ENCODE peak calls at places on chromosome 4, in nine cellular contexts. One of them, this sample, is unnamed.

GRCh38 chr4:73019462-73020047 is 50.0 kb downstream of the COX18 start:
- DNase-seq in KBM-7: peak; percentile 55
- DNase-seq in hippocampal formation: peak; percentile 17
- DNase-seq in HCT116: peak; percentile 23
- DNase-seq in putamen: peak; percentile 26
- DNase-seq in cerebellum: peak; percentile 10
- DNase-seq in ELR: peak; percentile 66
- DNase-seq in substantia nigra: no peak
- DNase-seq in keratinocyte: no peak
- DNase-seq in this sample: no peak

GRCh38 chr4:143773998-143774898 is 73.8 kb upstream of the FREM3 start:
- DNase-seq in HCT116: peak; percentile 58
- DNase-seq in KBM-7: peak; percentile 74
- DNase-seq in keratinocyte: peak; percentile 1
- DNase-seq in cerebellum: no peak
- DNase-seq in putamen: no peak
- DNase-seq in substantia nigra: no peak
- DNase-seq in ELR: peak; percentile 54
- DNase-seq in hippocampal formation: no peak
- DNase-seq in this sample: no peak

GRCh38 chr4:65747386-65747785 is 77.1 kb upstream of the EPHA5 start:
- DNase-seq in putamen: no peak
- DNase-seq in ELR: peak; percentile 62
- DNase-seq in hippocampal formation: no peak
- DNase-seq in KBM-7: no peak
- DNase-seq in cerebellum: no peak
- DNase-seq in keratinocyte: no peak
- DNase-seq in substantia nigra: no peak
- DNase-seq in HCT116: no peak
- DNase-seq in this sample: no peak

GRCh38 chr4:80069837-80070788 is 2.9 kb downstream of the ANTXR2 start:
- DNase-seq in cerebellum: no peak
- DNase-seq in KBM-7: no peak
- DNase-seq in keratinocyte: no peak
- DNase-seq in putamen: no peak
- DNase-seq in substantia nigra: no peak
- DNase-seq in ELR: peak; percentile 60
- DNase-seq in hippocampal formation: no peak
- DNase-seq in HCT116: peak; percentile 19
- DNase-seq in this sample: no peak

GRCh38 chr4:139973015-139973414 is 181.0 kb downstream of the MAML3 start:
- DNase-seq in HCT116: no peak
- DNase-seq in KBM-7: no peak
- DNase-seq in substantia nigra: no peak
- DNase-seq in keratinocyte: no peak
- DNase-seq in putamen: no peak
- DNase-seq in ELR: peak; percentile 28
- DNase-seq in hippocampal formation: no peak
- DNase-seq in cerebellum: no peak
- DNase-seq in this sample: no peak

GRCh38 chr4:142150483-142150882 is 514.1 kb downstream of the IL15 start:
- DNase-seq in keratinocyte: no peak
- DNase-seq in putamen: no peak
- DNase-seq in ELR: no peak
- DNase-seq in cerebellum: no peak
- DNase-seq in KBM-7: no peak
- DNase-seq in hippocampal formation: no peak
- DNase-seq in HCT116: no peak
- DNase-seq in substantia nigra: no peak
- DNase-seq in this sample: no peak

GRCh38 chr4:95095352-95095974 is 337.7 kb downstream of the BMPR1B start:
- DNase-seq in HCT116: peak; percentile 7
- DNase-seq in putamen: no peak
- DNase-seq in substantia nigra: no peak
- DNase-seq in keratinocyte: no peak
- DNase-seq in hippocampal formation: peak; percentile 42
- DNase-seq in KBM-7: peak; percentile 10
- DNase-seq in cerebellum: no peak
- DNase-seq in ELR: peak; percentile 13
- DNase-seq in this sample: no peak

GRCh38 chr4:39975488-39976089 is 2.1 kb downstream of the PDS5A start:
- DNase-seq in substantia nigra: no peak
- DNase-seq in cerebellum: no peak
- DNase-seq in ELR: peak; percentile 36
- DNase-seq in hippocampal formation: no peak
- DNase-seq in HCT116: no peak
- DNase-seq in keratinocyte: no peak
- DNase-seq in KBM-7: no peak
- DNase-seq in putamen: no peak
- DNase-seq in this sample: no peak

GRCh38 chr4:10656988-10657387 is 27.6 kb downstream of the CLNK start:
- DNase-seq in keratinocyte: no peak
- DNase-seq in hippocampal formation: no peak
- DNase-seq in HCT116: peak; percentile 63
- DNase-seq in ELR: peak; percentile 52
- DNase-seq in KBM-7: no peak
- DNase-seq in putamen: no peak
- DNase-seq in substantia nigra: no peak
- DNase-seq in cerebellum: no peak
- DNase-seq in this sample: no peak

GRCh38 chr4:110505440-110505839 is 29.5 kb downstream of the ENPEP start:
- DNase-seq in hippocampal formation: no peak
- DNase-seq in putamen: no peak
- DNase-seq in ELR: no peak
- DNase-seq in KBM-7: no peak
- DNase-seq in keratinocyte: no peak
- DNase-seq in substantia nigra: no peak
- DNase-seq in HCT116: no peak
- DNase-seq in cerebellum: no peak
- DNase-seq in this sample: no peak

GRCh38 chr4:186946682-186947294 is 223.1 kb upstream of the FAT1 start:
- DNase-seq in cerebellum: no peak
- DNase-seq in substantia nigra: no peak
- DNase-seq in hippocampal formation: no peak
- DNase-seq in HCT116: peak; percentile 79
- DNase-seq in keratinocyte: no peak
- DNase-seq in putamen: no peak
- DNase-seq in KBM-7: no peak
- DNase-seq in ELR: peak; percentile 52
- DNase-seq in this sample: no peak

GRCh38 chr4:125849869-125850268 is 535.1 kb downstream of the FAT4 start:
- DNase-seq in KBM-7: no peak
- DNase-seq in putamen: no peak
- DNase-seq in cerebellum: no peak
- DNase-seq in substantia nigra: no peak
- DNase-seq in ELR: peak; percentile 23
- DNase-seq in HCT116: no peak
- DNase-seq in hippocampal formation: no peak
- DNase-seq in keratinocyte: no peak
- DNase-seq in this sample: no peak

GRCh38 chr4:86879641-86880040 is 12.6 kb downstream of the C4orf36 start:
- DNase-seq in KBM-7: no peak
- DNase-seq in substantia nigra: no peak
- DNase-seq in putamen: no peak
- DNase-seq in cerebellum: no peak
- DNase-seq in HCT116: no peak
- DNase-seq in ELR: no peak
- DNase-seq in hippocampal formation: no peak
- DNase-seq in keratinocyte: no peak
- DNase-seq in this sample: no peak

GRCh38 chr4:15885422-15885821 is 53.1 kb downstream of the FGFBP1 start:
- DNase-seq in HCT116: no peak
- DNase-seq in substantia nigra: no peak
- DNase-seq in cerebellum: no peak
- DNase-seq in hippocampal formation: no peak
- DNase-seq in ELR: no peak
- DNase-seq in keratinocyte: no peak
- DNase-seq in putamen: no peak
- DNase-seq in KBM-7: no peak
- DNase-seq in this sample: no peak

GRCh38 chr4:86269354-86269753 is 90.5 kb downstream of the MAPK10 start:
- DNase-seq in HCT116: no peak
- DNase-seq in cerebellum: no peak
- DNase-seq in hippocampal formation: no peak
- DNase-seq in substantia nigra: no peak
- DNase-seq in KBM-7: no peak
- DNase-seq in putamen: peak; percentile 30
- DNase-seq in keratinocyte: no peak
- DNase-seq in ELR: no peak
- DNase-seq in this sample: no peak

GRCh38 chr4:186958951-186959350 is 235.3 kb upstream of the FAT1 start:
- DNase-seq in substantia nigra: no peak
- DNase-seq in hippocampal formation: no peak
- DNase-seq in keratinocyte: no peak
- DNase-seq in cerebellum: no peak
- DNase-seq in ELR: no peak
- DNase-seq in KBM-7: no peak
- DNase-seq in HCT116: no peak
- DNase-seq in putamen: no peak
- DNase-seq in this sample: no peak

GRCh38 chr4:123526511-123526910 is 129.9 kb downstream of the SPRY1 start:
- DNase-seq in putamen: no peak
- DNase-seq in KBM-7: no peak
- DNase-seq in cerebellum: no peak
- DNase-seq in HCT116: no peak
- DNase-seq in keratinocyte: no peak
- DNase-seq in substantia nigra: no peak
- DNase-seq in ELR: no peak
- DNase-seq in hippocampal formation: no peak
- DNase-seq in this sample: no peak

GRCh38 chr4:183249854-183250253 is 70.2 kb downstream of the CLDN22 start:
- DNase-seq in HCT116: no peak
- DNase-seq in hippocampal formation: peak; percentile 14
- DNase-seq in KBM-7: peak; percentile 67
- DNase-seq in ELR: peak; percentile 47
- DNase-seq in putamen: no peak
- DNase-seq in keratinocyte: no peak
- DNase-seq in substantia nigra: no peak
- DNase-seq in cerebellum: no peak
- DNase-seq in this sample: no peak

GRCh38 chr4:169225812-169226211 is 44.9 kb downstream of the SH3RF1 start:
- DNase-seq in cerebellum: no peak
- DNase-seq in HCT116: peak; percentile 76
- DNase-seq in substantia nigra: no peak
- DNase-seq in keratinocyte: no peak
- DNase-seq in putamen: no peak
- DNase-seq in KBM-7: no peak
- DNase-seq in hippocampal formation: no peak
- DNase-seq in ELR: peak; percentile 83
- DNase-seq in this sample: no peak

GRCh38 chr4:8303485-8304281 is 34.1 kb downstream of the HTRA3 start:
- DNase-seq in substantia nigra: no peak
- DNase-seq in cerebellum: no peak
- DNase-seq in keratinocyte: peak; percentile 55
- DNase-seq in hippocampal formation: no peak
- DNase-seq in putamen: no peak
- DNase-seq in KBM-7: peak; percentile 49
- DNase-seq in HCT116: peak; percentile 62
- DNase-seq in ELR: peak; percentile 95
- DNase-seq in this sample: no peak

GRCh38 chr4:5972571-5972970 is 45.7 kb downstream of the C4orf50 start:
- DNase-seq in putamen: no peak
- DNase-seq in ELR: no peak
- DNase-seq in keratinocyte: no peak
- DNase-seq in substantia nigra: no peak
- DNase-seq in KBM-7: no peak
- DNase-seq in hippocampal formation: no peak
- DNase-seq in cerebellum: no peak
- DNase-seq in HCT116: no peak
- DNase-seq in this sample: no peak

GRCh38 chr4:153684182-153685073 is at the start of gene TLR2:
- DNase-seq in keratinocyte: no peak
- DNase-seq in hippocampal formation: no peak
- DNase-seq in KBM-7: peak; percentile 79
- DNase-seq in substantia nigra: peak; percentile 41
- DNase-seq in cerebellum: no peak
- DNase-seq in ELR: no peak
- DNase-seq in putamen: peak; percentile 6
- DNase-seq in HCT116: no peak
- DNase-seq in this sample: no peak

GRCh38 chr4:20370284-20370683 is 118.6 kb downstream of the SLIT2 start:
- DNase-seq in HCT116: no peak
- DNase-seq in substantia nigra: no peak
- DNase-seq in hippocampal formation: no peak
- DNase-seq in cerebellum: no peak
- DNase-seq in keratinocyte: no peak
- DNase-seq in putamen: no peak
- DNase-seq in KBM-7: no peak
- DNase-seq in ELR: no peak
- DNase-seq in this sample: no peak

GRCh38 chr4:152972821-152973613 is 36.9 kb downstream of the FHDC1 start:
- DNase-seq in HCT116: no peak
- DNase-seq in substantia nigra: no peak
- DNase-seq in hippocampal formation: no peak
- DNase-seq in cerebellum: no peak
- DNase-seq in ELR: peak; percentile 86
- DNase-seq in KBM-7: no peak
- DNase-seq in putamen: no peak
- DNase-seq in keratinocyte: no peak
- DNase-seq in this sample: no peak

GRCh38 chr4:169922632-169923276 is 103.4 kb downstream of the MFAP3L start:
- DNase-seq in hippocampal formation: peak; percentile 34
- DNase-seq in putamen: no peak
- DNase-seq in substantia nigra: no peak
- DNase-seq in KBM-7: no peak
- DNase-seq in HCT116: no peak
- DNase-seq in keratinocyte: no peak
- DNase-seq in ELR: no peak
- DNase-seq in cerebellum: no peak
- DNase-seq in this sample: no peak

GRCh38 chr4:88736264-88736663 is 38.6 kb upstream of the NAP1L5 start:
- DNase-seq in hippocampal formation: no peak
- DNase-seq in HCT116: no peak
- DNase-seq in cerebellum: no peak
- DNase-seq in ELR: no peak
- DNase-seq in KBM-7: no peak
- DNase-seq in putamen: no peak
- DNase-seq in substantia nigra: no peak
- DNase-seq in keratinocyte: no peak
- DNase-seq in this sample: no peak

GRCh38 chr4:98518555-98519267 is 139.7 kb downstream of the TSPAN5 start:
- DNase-seq in ELR: no peak
- DNase-seq in putamen: no peak
- DNase-seq in cerebellum: no peak
- DNase-seq in HCT116: no peak
- DNase-seq in keratinocyte: no peak
- DNase-seq in substantia nigra: no peak
- DNase-seq in hippocampal formation: no peak
- DNase-seq in KBM-7: no peak
- DNase-seq in this sample: no peak

GRCh38 chr4:4618846-4619245 is 77.0 kb upstream of the STX18 start:
- DNase-seq in cerebellum: peak; percentile 69
- DNase-seq in keratinocyte: no peak
- DNase-seq in KBM-7: no peak
- DNase-seq in ELR: no peak
- DNase-seq in substantia nigra: peak; percentile 23
- DNase-seq in HCT116: no peak
- DNase-seq in putamen: no peak
- DNase-seq in hippocampal formation: no peak
- DNase-seq in this sample: no peak

GRCh38 chr4:11590132-11590531 is 161.4 kb upstream of the HS3ST1 start:
- DNase-seq in KBM-7: no peak
- DNase-seq in ELR: no peak
- DNase-seq in hippocampal formation: no peak
- DNase-seq in putamen: no peak
- DNase-seq in keratinocyte: no peak
- DNase-seq in cerebellum: no peak
- DNase-seq in HCT116: no peak
- DNase-seq in substantia nigra: no peak
- DNase-seq in this sample: no peak

GRCh38 chr4:26273308-26273980 is 47.4 kb upstream of the RBPJ start:
- DNase-seq in ELR: no peak
- DNase-seq in substantia nigra: peak; percentile 11
- DNase-seq in putamen: peak; percentile 6
- DNase-seq in KBM-7: peak; percentile 89
- DNase-seq in hippocampal formation: no peak
- DNase-seq in cerebellum: peak; percentile 11
- DNase-seq in HCT116: no peak
- DNase-seq in keratinocyte: no peak
- DNase-seq in this sample: no peak

GRCh38 chr4:42995343-42995944 is 102.9 kb downstream of the GRXCR1 start:
- DNase-seq in cerebellum: peak; percentile 60
- DNase-seq in KBM-7: peak; percentile 31
- DNase-seq in ELR: peak; percentile 23
- DNase-seq in substantia nigra: no peak
- DNase-seq in HCT116: no peak
- DNase-seq in putamen: peak; percentile 13
- DNase-seq in keratinocyte: no peak
- DNase-seq in hippocampal formation: peak; percentile 48
- DNase-seq in this sample: no peak